ENCODE peak calls at places on chromosome 4, in nine cellular contexts. T, P, C, V, H, M, J, Q and R are unnamed samples.

GRCh38 chr4:24768006-24768405 is 27.4 kb upstream of the SOD3 start:
- DNase-seq in T (no peak), P (no peak), C (no peak), V (no peak), H (no peak), M (no peak), J (no peak), Q (no peak), R (no peak)

GRCh38 chr4:81030617-81031388 is at the start of gene BMP3:
- DNase-seq in T (peak; percentile 73), P (peak; percentile 86), C (peak; percentile 70), V (peak; percentile 22), H (no peak), M (no peak), J (peak; percentile 20), Q (no peak), R (no peak)

GRCh38 chr4:38615847-38616246 is 48.2 kb upstream of the KLF3 start:
- DNase-seq in T (no peak), P (no peak), C (no peak), V (no peak), H (peak; percentile 39), M (no peak), J (no peak), Q (no peak), R (no peak)

GRCh38 chr4:4333265-4333706 is 43.2 kb downstream of the ZBTB49 start:
- DNase-seq in T (peak; percentile 26), P (peak; percentile 60), C (peak; percentile 27), V (no peak), H (peak; percentile 49), M (no peak), J (peak; percentile 48), Q (no peak), R (no peak)

GRCh38 chr4:156838761-156839160 is 132.8 kb downstream of the PDGFC start:
- DNase-seq in T (no peak), P (no peak), C (no peak), V (no peak), H (no peak), M (no peak), J (no peak), Q (no peak), R (no peak)

GRCh38 chr4:26331380-26331945 is 10.6 kb downstream of the RBPJ start:
- DNase-seq in T (no peak), P (no peak), C (peak; percentile 58), V (no peak), H (no peak), M (no peak), J (no peak), Q (no peak), R (no peak)

GRCh38 chr4:14333616-14334015 is 668.7 kb upstream of the CPEB2 start:
- DNase-seq in T (no peak), P (no peak), C (no peak), V (no peak), H (no peak), M (no peak), J (no peak), Q (no peak), R (no peak)

GRCh38 chr4:41709844-41710481 is 38.6 kb downstream of the PHOX2B start:
- DNase-seq in T (no peak), P (no peak), C (no peak), V (no peak), H (no peak), M (no peak), J (no peak), Q (no peak), R (no peak)

GRCh38 chr4:116515959-116516358 is 569.4 kb downstream of the TRAM1L1 start:
- DNase-seq in T (no peak), P (no peak), C (peak; percentile 46), V (no peak), H (no peak), M (no peak), J (no peak), Q (no peak), R (no peak)

GRCh38 chr4:145436793-145437192 is 44.9 kb upstream of the SMAD1 start:
- DNase-seq in T (no peak), P (no peak), C (no peak), V (no peak), H (no peak), M (no peak), J (no peak), Q (no peak), R (no peak)

GRCh38 chr4:102623622-102624021 is 122.5 kb downstream of the NFKB1 start:
- DNase-seq in T (no peak), P (no peak), C (no peak), V (no peak), H (no peak), M (peak; percentile 44), J (no peak), Q (no peak), R (no peak)

GRCh38 chr4:183118585-183118984 is 19.5 kb downstream of the WWC2 start:
- DNase-seq in T (no peak), P (no peak), C (no peak), V (no peak), H (no peak), M (no peak), J (no peak), Q (no peak), R (no peak)

GRCh38 chr4:67810011-67810410 is 55.8 kb upstream of the GNRHR start:
- DNase-seq in T (no peak), P (no peak), C (no peak), V (no peak), H (no peak), M (no peak), J (no peak), Q (no peak), R (no peak)

GRCh38 chr4:26031704-26032103 is 117.7 kb downstream of the SMIM20 start:
- DNase-seq in T (no peak), P (no peak), C (no peak), V (no peak), H (no peak), M (no peak), J (no peak), Q (no peak), R (no peak)

GRCh38 chr4:5374577-5374976 is 323.3 kb downstream of the STK32B start:
- DNase-seq in T (no peak), P (no peak), C (no peak), V (no peak), H (no peak), M (no peak), J (no peak), Q (no peak), R (no peak)

GRCh38 chr4:1647432-1647831 is 36.7 kb downstream of the FAM53A start:
- DNase-seq in T (no peak), P (peak; percentile 54), C (no peak), V (no peak), H (no peak), M (no peak), J (no peak), Q (no peak), R (no peak)

GRCh38 chr4:122765702-122766352 is 33.3 kb downstream of the BBS12 start:
- DNase-seq in T (no peak), P (no peak), C (no peak), V (no peak), H (no peak), M (no peak), J (no peak), Q (no peak), R (no peak)

GRCh38 chr4:111666826-111667360 is 478.4 kb upstream of the FAM241A start:
- DNase-seq in T (no peak), P (no peak), C (no peak), V (no peak), H (no peak), M (no peak), J (no peak), Q (no peak), R (no peak)

DNA sequence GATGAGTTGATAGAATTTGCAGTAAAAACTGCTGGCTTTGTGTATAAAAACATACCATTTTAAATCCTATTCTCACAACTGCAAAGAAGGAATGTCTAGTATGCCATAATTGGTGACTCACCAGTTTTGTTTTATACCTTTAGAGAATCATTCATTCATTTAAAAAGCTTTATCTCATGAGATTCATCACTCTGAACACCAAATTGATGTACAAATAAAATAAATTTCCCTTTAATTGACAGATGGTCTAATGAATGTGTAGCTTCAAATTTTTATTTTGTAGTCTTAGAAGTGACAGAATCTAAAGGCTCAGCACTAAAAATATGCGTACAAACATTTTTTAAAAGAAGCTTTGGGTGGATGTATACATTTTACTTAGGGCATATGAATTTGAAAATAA is 492.5 kb downstream of the GALNTL6 start:
- DNase-seq in T (no peak), P (no peak), C (no peak), V (no peak), H (no peak), M (no peak), J (no peak), Q (no peak), R (no peak)
- TF ChIP-seq EP300 in T (no peak), P (no peak), C (no peak), V (no peak), H (no peak), M (no peak), J (no peak), Q (no peak), R (no peak)

GRCh38 chr4:175051974-175052373 is 133.8 kb downstream of the ADAM29 start:
- DNase-seq in T (no peak), P (no peak), C (no peak), V (no peak), H (no peak), M (no peak), J (no peak), Q (no peak), R (no peak)
- H3K9me3 ChIP-seq in T (no peaks in the 10 kb centered on the region), P (peaks cover 3% of the 10 kb centered on the region), C (no peaks in the 10 kb centered on the region), V (no peaks in the 10 kb centered on the region), H (no peaks in the 10 kb centered on the region), M (peaks cover 4% of the 10 kb centered on the region), J (no peaks in the 10 kb centered on the region), Q (no peaks in the 10 kb centered on the region), R (peaks cover 3% of the 10 kb centered on the region)

DNA sequence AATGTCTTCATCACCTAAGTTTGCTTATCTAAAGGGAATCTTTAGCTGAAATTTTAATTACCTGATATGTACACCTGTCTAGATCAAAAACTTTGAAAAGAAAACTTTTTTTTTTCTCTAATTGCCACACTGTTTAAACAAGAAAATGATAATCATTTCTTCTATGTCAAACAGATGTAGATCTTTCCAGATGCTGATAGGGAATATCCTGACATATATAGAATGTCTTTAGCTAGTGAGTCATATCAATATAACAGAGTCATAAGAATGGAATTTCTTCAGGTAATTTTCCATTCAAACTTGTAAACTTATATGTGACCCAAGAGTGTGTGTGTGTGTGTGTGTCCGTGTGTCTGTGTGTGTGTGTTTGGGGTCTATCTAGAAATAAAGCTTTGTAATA is 271.9 kb downstream of the GPM6A start:
- DNase-seq in T (no peak), P (no peak), C (no peak), V (no peak), H (no peak), M (no peak), J (no peak), Q (no peak), R (no peak)
- H3K36me3 ChIP-seq in T (no peaks in the 10 kb centered on the region), P (no peaks in the 10 kb centered on the region), C (no peaks in the 10 kb centered on the region), V (no peaks in the 10 kb centered on the region), H (no peaks in the 10 kb centered on the region), M (no peaks in the 10 kb centered on the region), J (no peaks in the 10 kb centered on the region), Q (no peaks in the 10 kb centered on the region), R (no peaks in the 10 kb centered on the region)

DNA sequence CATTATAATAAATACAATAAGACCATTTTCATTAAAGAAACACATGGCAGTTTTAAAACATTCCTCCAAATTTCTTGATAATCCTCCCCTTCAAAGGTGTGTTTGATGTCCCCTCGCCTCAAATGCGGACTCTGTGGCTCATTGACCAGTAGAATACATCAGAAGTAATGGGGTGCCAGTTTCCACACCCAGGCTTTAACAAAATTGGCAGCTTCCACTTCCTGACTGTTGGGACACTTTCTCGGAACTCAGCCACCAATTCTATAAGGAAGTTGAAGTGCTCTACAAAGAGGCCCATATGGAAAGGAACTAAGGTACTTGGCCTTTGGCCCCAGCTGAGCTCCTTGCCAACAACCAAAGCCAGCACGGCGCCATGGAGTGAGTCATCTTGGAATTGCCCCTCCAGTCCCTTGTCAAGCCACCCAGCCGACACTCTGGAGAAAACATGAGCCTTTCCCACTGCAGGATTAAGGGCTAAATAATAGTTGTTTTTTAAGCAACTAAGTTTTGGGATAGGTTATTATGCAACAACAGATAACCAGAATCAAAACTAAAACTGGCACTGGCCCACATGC is 262.2 kb upstream of the INTU start:
- DNase-seq in T (peak; percentile 13), P (no peak), C (peak; percentile 60), V (no peak), H (peak; percentile 75), M (no peak), J (no peak), Q (no peak), R (no peak)
- TF ChIP-seq EP300 in T (no peak), P (no peak), C (no peak), V (peak; percentile 20), H (no peak), M (peak; percentile 13), J (no peak), Q (no peak), R (no peak)